ENCODE peak calls at places on chromosomes 1 and 21, in nine cellular contexts. Q is A549, V is HepG2, A is IMR-90, R is HCT116, G is upper lobe of left lung, L is K562, J is GM12878, U is gastrocnemius medialis. S is an unnamed sample.

GRCh38 chr1:110207831-110208230 is 2.3 kb upstream of the KCNC4 start:
- ATAC-seq in Q (peak; percentile 33), V (peak; percentile 76), A (peak; percentile 40), R (peak; percentile 35), G (peak; percentile 49), L (peak; percentile 68), J (peak; percentile 53), U (no peak), S (no peak)

GRCh38 chr1:63327417-63328139 is 5.2 kb downstream of the FOXD3 start:
- ATAC-seq in Q (peak; percentile 66), V (peak; percentile 92), A (peak; percentile 87), R (peak; percentile 98), G (peak; percentile 84), L (peak; percentile 86), J (peak; percentile 88), U (peak; percentile 65), S (peak; percentile 38)

GRCh38 chr21:25638634-25639166 is 358 bp upstream of the JAM2 start:
- ATAC-seq in Q (no peak), V (no peak), A (no peak), R (no peak), G (no peak), L (no peak), J (peak; percentile 38), U (peak; percentile 57), S (peak; percentile 72)

GRCh38 chr1:101453844-101454243 is 217.0 kb downstream of the S1PR1 start:
- ATAC-seq in Q (no peak), V (no peak), A (no peak), R (no peak), G (no peak), L (no peak), J (peak; percentile 47), U (no peak), S (no peak)

GRCh38 chr1:172449012-172449584 is 5.2 kb upstream of the PIGC start:
- ATAC-seq in Q (peak; percentile 76), V (peak; percentile 63), A (no peak), R (no peak), G (no peak), L (no peak), J (no peak), U (no peak), S (no peak)

GRCh38 chr1:5481889-5482288 is 510.3 kb downstream of the NPHP4 start:
- ATAC-seq in Q (peak; percentile 70), V (peak; percentile 56), A (no peak), R (peak; percentile 86), G (no peak), L (peak; percentile 91), J (no peak), U (no peak), S (no peak)

GRCh38 chr1:219294251-219294650 is 120.6 kb downstream of the LYPLAL1 start:
- ATAC-seq in Q (no peak), V (no peak), A (no peak), R (no peak), G (no peak), L (no peak), J (no peak), U (no peak), S (no peak)

GRCh38 chr1:67052741-67053534 is 1.0 kb downstream of the SLC35D1 start:
- ATAC-seq in Q (peak; percentile 60), V (peak; percentile 41), A (peak; percentile 27), R (peak; percentile 36), G (peak; percentile 45), L (peak; percentile 69), J (peak; percentile 23), U (peak; percentile 72), S (peak; percentile 10)

GRCh38 chr21:41510500-41510899 is 2.5 kb upstream of the TMPRSS2 start:
- ATAC-seq in Q (no peak), V (peak; percentile 21), A (no peak), R (no peak), G (no peak), L (no peak), J (no peak), U (no peak), S (no peak)

GRCh38 chr1:119000371-119001180 is 12.4 kb upstream of the TBX15 start:
- ATAC-seq in Q (no peak), V (no peak), A (no peak), R (no peak), G (peak; percentile 11), L (no peak), J (no peak), U (no peak), S (no peak)

GRCh38 chr1:114505148-114505561 is 5.8 kb downstream of the TRIM33 start:
- ATAC-seq in Q (no peak), V (no peak), A (no peak), R (no peak), G (peak; percentile 59), L (peak; percentile 66), J (peak; percentile 51), U (no peak), S (no peak)

GRCh38 chr1:39995973-39996393 is 41.0 kb downstream of the MFSD2A start:
- ATAC-seq in Q (peak; percentile 47), V (no peak), A (no peak), R (no peak), G (peak; percentile 21), L (no peak), J (peak; percentile 99), U (no peak), S (no peak)

GRCh38 chr1:205699416-205699815 is 19.1 kb upstream of the SLC45A3 start:
- ATAC-seq in Q (no peak), V (no peak), A (no peak), R (no peak), G (no peak), L (no peak), J (no peak), U (no peak), S (no peak)

DNA sequence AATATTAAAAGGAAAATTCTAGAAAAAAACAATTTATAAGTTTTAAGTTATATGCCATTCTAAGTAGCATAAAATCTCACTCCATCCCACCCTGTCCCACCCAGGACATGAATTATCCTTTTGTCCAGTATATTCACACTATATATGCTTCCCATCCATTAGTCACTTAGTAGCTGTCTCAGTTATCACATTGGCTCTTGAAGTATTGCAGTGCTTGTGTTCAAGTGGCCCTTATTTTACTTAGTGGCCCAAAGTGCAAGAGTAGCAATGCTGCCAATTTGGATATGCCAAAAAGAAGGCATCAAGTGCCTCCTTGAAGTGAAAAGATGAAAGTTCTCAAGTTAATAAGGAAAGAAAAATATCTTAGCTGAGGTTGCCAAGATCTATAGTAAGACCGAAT is 192.3 kb downstream of the KCNT2 start:
- ATAC-seq in Q (no peak), V (no peak), A (no peak), R (no peak), G (no peak), L (no peak), J (no peak), U (no peak), S (no peak)
- TF ChIP-seq POLR2A in Q (no peak), V (no peak), A (no peak), R (no peak), G (no peak), L (no peak), J (no peak), U (no peak), S (no peak)

GRCh38 chr1:6580588-6581270 is 935 bp downstream of the ZBTB48 start:
- ATAC-seq in Q (no peak), V (peak; percentile 6), A (no peak), R (peak; percentile 14), G (peak; percentile 1), L (peak; percentile 40), J (peak; percentile 3), U (peak; percentile 36), S (no peak)

GRCh38 chr1:6577831-6578525 is 1.8 kb upstream of the ZBTB48 start:
- ATAC-seq in Q (no peak), V (no peak), A (no peak), R (no peak), G (no peak), L (no peak), J (no peak), U (no peak), S (no peak)

GRCh38 chr1:6580119-6580587 is 359 bp downstream of the ZBTB48 start:
- ATAC-seq in Q (peak; percentile 65), V (peak; percentile 11), A (peak; percentile 38), R (peak; percentile 59), G (peak; percentile 39), L (peak; percentile 49), J (peak; percentile 58), U (peak; percentile 47), S (peak; percentile 38)

GRCh38 chr1:6578624-6579373 is 995 bp upstream of the ZBTB48 start:
- ATAC-seq in Q (no peak), V (peak; percentile 2), A (no peak), R (no peak), G (no peak), L (no peak), J (no peak), U (no peak), S (no peak)

DNA sequence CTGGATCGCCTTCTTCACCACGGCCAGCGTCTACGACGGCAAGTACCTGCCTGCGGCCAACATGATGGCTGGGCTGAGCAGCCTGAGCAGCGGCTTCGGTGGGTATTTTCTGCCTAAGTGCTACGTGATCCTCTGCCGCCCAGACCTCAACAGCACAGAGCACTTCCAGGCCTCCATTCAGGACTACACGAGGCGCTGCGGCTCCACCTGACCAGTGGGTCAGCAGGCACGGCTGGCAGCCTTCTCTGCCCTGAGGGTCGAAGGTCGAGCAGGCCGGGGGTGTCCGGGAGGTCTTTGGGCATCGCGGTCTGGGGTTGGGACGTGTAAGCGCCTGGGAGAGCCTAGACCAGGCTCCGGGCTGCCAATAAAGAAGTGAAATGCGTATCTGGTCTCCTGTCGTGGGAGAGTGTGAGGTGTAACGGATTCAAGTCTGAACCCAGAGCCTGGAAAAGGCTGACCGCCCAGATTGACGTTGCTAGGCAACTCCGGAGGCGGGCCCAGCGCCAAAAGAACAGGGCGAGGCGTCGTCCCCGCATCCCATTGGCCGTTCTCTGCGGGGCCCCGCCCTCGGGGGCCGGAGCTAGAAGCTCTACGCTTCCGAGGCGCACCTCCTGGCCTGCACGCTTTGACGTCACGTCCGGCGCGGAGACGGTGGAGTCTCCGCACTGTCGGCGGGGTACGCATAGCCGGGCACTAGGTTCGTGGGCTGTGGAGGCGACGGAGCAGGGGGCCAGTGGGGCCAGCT is at the start of gene ZBTB48:
- ATAC-seq in Q (peak; percentile 97), V (peak; percentile 84), A (peak; percentile 98), R (peak; percentile 96), G (peak; percentile 98), L (peak; percentile 96), J (peak; percentile 97), U (peak; percentile 88), S (peak; percentile 98)
- TF ChIP-seq POLR2A in Q (peak; percentile 96), V (peak; percentile 74), A (peak; percentile 87), R (peak; percentile 49), G (peak; percentile 90), L (peak; percentile 94), J (peak; percentile 99), U (peak; percentile 97), S (peak; percentile 95)

GRCh38 chr1:37471345-37472231 is 2.8 kb upstream of the ZC3H12A start:
- ATAC-seq in Q (peak; percentile 75), V (peak; percentile 74), A (peak; percentile 74), R (peak; percentile 74), G (peak; percentile 85), L (no peak), J (no peak), U (peak; percentile 65), S (peak; percentile 76)
- TF ChIP-seq POLR2A in Q (peak; percentile 60), V (peak; percentile 31), A (peak; percentile 64), R (no peak), G (no peak), L (no peak), J (no peak), U (no peak), S (no peak)

DNA sequence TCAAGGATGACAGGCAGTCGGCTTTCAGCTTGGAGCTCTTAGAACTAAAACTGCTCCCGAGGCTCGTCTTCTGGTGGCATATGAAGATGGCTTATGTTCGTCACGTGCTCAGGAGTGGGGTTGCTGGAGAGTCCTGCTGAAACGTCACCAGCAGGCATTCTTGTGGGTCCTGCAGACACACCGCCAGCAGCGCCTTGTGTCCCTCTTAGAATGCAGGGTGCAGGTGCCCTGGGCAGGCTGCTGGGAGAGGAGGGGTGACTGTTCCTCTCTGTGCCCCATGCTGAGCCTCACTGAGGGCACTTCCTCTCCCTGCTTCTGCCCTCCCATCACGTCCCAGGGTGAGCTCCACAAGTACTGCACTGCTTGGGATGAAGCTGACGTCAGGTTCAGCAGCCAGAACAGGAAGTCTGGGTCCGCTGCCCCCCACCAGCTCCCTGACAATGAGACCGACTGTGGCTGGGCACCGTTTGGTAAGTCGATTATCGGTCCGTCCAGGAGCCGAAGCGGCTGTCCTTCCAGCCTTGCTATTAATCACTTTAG is 20.8 kb downstream of the SLC37A1 start:
- ATAC-seq in Q (no peak), V (no peak), A (no peak), R (no peak), G (peak; percentile 75), L (no peak), J (peak; percentile 12), U (no peak), S (peak; percentile 32)
- TF ChIP-seq POLR2A in Q (no peak), V (no peak), A (no peak), R (no peak), G (no peak), L (no peak), J (no peak), U (peak; percentile 18), S (no peak)